ENCODE peak calls at places on chromosome 1, in ten cellular contexts. One of them, this sample, is unnamed.

GRCh38 chr1:182786223-182787001 is 3.2 kb upstream of the NPL start:
- DNase-seq in body of pancreas: peak; percentile 62
- DNase-seq in A549: peak; percentile 78
- DNase-seq in lower leg skin: no peak
- DNase-seq in heart left ventricle: peak; percentile 72
- DNase-seq in tibial nerve: no peak
- DNase-seq in breast epithelium: no peak
- DNase-seq in K562: peak; percentile 72
- DNase-seq in esophagus muscularis mucosa: no peak
- DNase-seq in transverse colon: peak; percentile 66
- DNase-seq in this sample: peak; percentile 23

GRCh38 chr1:204455063-204455830 is 39.4 kb downstream of the PIK3C2B start:
- DNase-seq in body of pancreas: no peak
- DNase-seq in A549: no peak
- DNase-seq in lower leg skin: no peak
- DNase-seq in heart left ventricle: no peak
- DNase-seq in tibial nerve: no peak
- DNase-seq in breast epithelium: no peak
- DNase-seq in K562: no peak
- DNase-seq in esophagus muscularis mucosa: no peak
- DNase-seq in transverse colon: no peak
- DNase-seq in this sample: no peak

GRCh38 chr1:55212349-55213028 is 2.7 kb downstream of the USP24 start:
- DNase-seq in body of pancreas: no peak
- DNase-seq in A549: no peak
- DNase-seq in lower leg skin: no peak
- DNase-seq in heart left ventricle: no peak
- DNase-seq in tibial nerve: no peak
- DNase-seq in breast epithelium: no peak
- DNase-seq in K562: no peak
- DNase-seq in esophagus muscularis mucosa: no peak
- DNase-seq in transverse colon: no peak
- DNase-seq in this sample: no peak

GRCh38 chr1:73639494-73639893 is 558.5 kb downstream of the LRRIQ3 start:
- DNase-seq in body of pancreas: no peak
- DNase-seq in A549: no peak
- DNase-seq in lower leg skin: no peak
- DNase-seq in heart left ventricle: no peak
- DNase-seq in tibial nerve: no peak
- DNase-seq in breast epithelium: no peak
- DNase-seq in K562: no peak
- DNase-seq in esophagus muscularis mucosa: no peak
- DNase-seq in transverse colon: no peak
- DNase-seq in this sample: no peak

GRCh38 chr1:39047374-39048229 is 21.5 kb downstream of the NDUFS5 start:
- DNase-seq in body of pancreas: peak; percentile 19
- DNase-seq in A549: peak; percentile 53
- DNase-seq in lower leg skin: peak; percentile 42
- DNase-seq in heart left ventricle: no peak
- DNase-seq in tibial nerve: peak; percentile 41
- DNase-seq in breast epithelium: no peak
- DNase-seq in K562: peak; percentile 63
- DNase-seq in esophagus muscularis mucosa: peak; percentile 92
- DNase-seq in transverse colon: no peak
- DNase-seq in this sample: no peak

GRCh38 chr1:107220036-107220435 is 79.2 kb downstream of the NTNG1 start:
- DNase-seq in body of pancreas: no peak
- DNase-seq in A549: no peak
- DNase-seq in lower leg skin: no peak
- DNase-seq in heart left ventricle: no peak
- DNase-seq in tibial nerve: no peak
- DNase-seq in breast epithelium: no peak
- DNase-seq in K562: no peak
- DNase-seq in esophagus muscularis mucosa: no peak
- DNase-seq in transverse colon: no peak
- DNase-seq in this sample: no peak

GRCh38 chr1:115654663-115655306 is 13.0 kb downstream of the VANGL1 start:
- DNase-seq in body of pancreas: peak; percentile 44
- DNase-seq in A549: no peak
- DNase-seq in lower leg skin: no peak
- DNase-seq in heart left ventricle: no peak
- DNase-seq in tibial nerve: no peak
- DNase-seq in breast epithelium: no peak
- DNase-seq in K562: no peak
- DNase-seq in esophagus muscularis mucosa: no peak
- DNase-seq in transverse colon: no peak
- DNase-seq in this sample: no peak

GRCh38 chr1:157715736-157716135 is 15.2 kb upstream of the FCRL3 start:
- DNase-seq in body of pancreas: no peak
- DNase-seq in A549: no peak
- DNase-seq in lower leg skin: no peak
- DNase-seq in heart left ventricle: no peak
- DNase-seq in tibial nerve: no peak
- DNase-seq in breast epithelium: no peak
- DNase-seq in K562: no peak
- DNase-seq in esophagus muscularis mucosa: no peak
- DNase-seq in transverse colon: no peak
- DNase-seq in this sample: no peak

GRCh38 chr1:244862699-244863490 is 1.4 kb downstream of the HNRNPU start:
- DNase-seq in body of pancreas: peak; percentile 97
- DNase-seq in A549: peak; percentile 96
- DNase-seq in lower leg skin: peak; percentile 96
- DNase-seq in heart left ventricle: peak; percentile 99
- DNase-seq in tibial nerve: peak; percentile 97
- DNase-seq in breast epithelium: peak; percentile 98
- DNase-seq in K562: peak; percentile 89
- DNase-seq in esophagus muscularis mucosa: peak; percentile 100
- DNase-seq in transverse colon: peak; percentile 98
- DNase-seq in this sample: peak; percentile 99
- TF ChIP-seq POLR2A in body of pancreas: peak; percentile 89
- TF ChIP-seq POLR2A in A549: no peak
- TF ChIP-seq POLR2A in lower leg skin: no peak
- TF ChIP-seq POLR2A in heart left ventricle: peak; percentile 36
- TF ChIP-seq POLR2A in tibial nerve: peak; percentile 82
- TF ChIP-seq POLR2A in breast epithelium: no peak
- TF ChIP-seq POLR2A in K562: peak; percentile 50
- TF ChIP-seq POLR2A in esophagus muscularis mucosa: peak; percentile 48
- TF ChIP-seq POLR2A in transverse colon: peak; percentile 78
- TF ChIP-seq POLR2A in this sample: peak; percentile 64

DNA sequence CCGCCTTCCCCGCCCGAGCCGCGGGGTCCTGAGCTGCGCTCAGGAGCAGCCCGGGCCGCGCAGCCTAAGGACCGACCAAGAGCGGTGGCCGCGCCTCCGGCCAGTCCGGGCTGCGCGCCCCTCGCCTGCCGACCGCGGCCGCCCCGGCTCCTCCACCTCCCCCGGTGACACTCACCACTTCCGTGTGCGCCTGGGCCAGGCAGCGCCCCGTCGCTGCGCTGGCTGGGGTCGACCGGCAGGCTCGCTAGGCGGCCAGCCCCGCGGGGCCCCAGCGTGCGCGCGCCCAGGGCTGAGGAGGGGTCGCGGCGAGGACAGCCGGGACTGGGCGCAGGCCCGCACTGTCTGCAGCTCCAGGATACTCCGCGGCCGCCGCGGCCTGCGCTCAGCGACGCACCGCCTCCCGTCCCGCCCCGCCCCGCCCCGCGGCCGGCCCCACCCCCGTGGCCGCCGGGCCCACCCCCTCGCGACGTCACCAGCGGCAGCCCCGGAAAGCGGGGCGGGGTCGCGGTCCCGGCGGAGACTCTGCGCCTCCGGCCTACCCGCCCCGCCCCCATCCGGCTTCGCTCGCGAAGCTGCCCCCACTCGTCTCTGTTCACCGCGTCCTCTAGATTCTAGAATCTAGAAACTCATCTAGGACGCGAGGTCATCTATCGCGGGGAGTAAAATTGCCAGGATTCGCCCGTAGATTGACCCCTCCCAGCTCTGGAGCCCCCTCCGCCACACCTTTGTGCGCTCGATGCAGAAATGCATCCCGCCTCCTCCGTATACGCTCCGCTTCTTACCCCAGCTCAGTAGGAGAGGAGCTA is at the start of gene JAK1:
- DNase-seq in body of pancreas: peak; percentile 88
- DNase-seq in A549: peak; percentile 71
- DNase-seq in lower leg skin: peak; percentile 63
- DNase-seq in heart left ventricle: peak; percentile 96
- DNase-seq in tibial nerve: peak; percentile 73
- DNase-seq in breast epithelium: peak; percentile 81
- DNase-seq in K562: peak; percentile 99
- DNase-seq in esophagus muscularis mucosa: no peak
- DNase-seq in transverse colon: peak; percentile 91
- DNase-seq in this sample: peak; percentile 95
- TF ChIP-seq POLR2A in body of pancreas: peak; percentile 66
- TF ChIP-seq POLR2A in A549: peak; percentile 81
- TF ChIP-seq POLR2A in lower leg skin: no peak
- TF ChIP-seq POLR2A in heart left ventricle: peak; percentile 97
- TF ChIP-seq POLR2A in tibial nerve: peak; percentile 90
- TF ChIP-seq POLR2A in breast epithelium: no peak
- TF ChIP-seq POLR2A in K562: peak; percentile 42
- TF ChIP-seq POLR2A in esophagus muscularis mucosa: no peak
- TF ChIP-seq POLR2A in transverse colon: peak; percentile 5
- TF ChIP-seq POLR2A in this sample: peak; percentile 72

GRCh38 chr1:100298512-100298911 is 32.5 kb downstream of the RTCA start:
- DNase-seq in body of pancreas: no peak
- DNase-seq in A549: no peak
- DNase-seq in lower leg skin: no peak
- DNase-seq in heart left ventricle: no peak
- DNase-seq in tibial nerve: no peak
- DNase-seq in breast epithelium: no peak
- DNase-seq in K562: no peak
- DNase-seq in esophagus muscularis mucosa: no peak
- DNase-seq in transverse colon: no peak
- DNase-seq in this sample: no peak

GRCh38 chr1:100287162-100287561 is 21.1 kb downstream of the RTCA start:
- DNase-seq in body of pancreas: no peak
- DNase-seq in A549: no peak
- DNase-seq in lower leg skin: no peak
- DNase-seq in heart left ventricle: no peak
- DNase-seq in tibial nerve: no peak
- DNase-seq in breast epithelium: no peak
- DNase-seq in K562: no peak
- DNase-seq in esophagus muscularis mucosa: no peak
- DNase-seq in transverse colon: no peak
- DNase-seq in this sample: no peak

GRCh38 chr1:100296140-100296539 is 30.1 kb downstream of the RTCA start:
- DNase-seq in body of pancreas: no peak
- DNase-seq in A549: no peak
- DNase-seq in lower leg skin: no peak
- DNase-seq in heart left ventricle: no peak
- DNase-seq in tibial nerve: no peak
- DNase-seq in breast epithelium: no peak
- DNase-seq in K562: no peak
- DNase-seq in esophagus muscularis mucosa: no peak
- DNase-seq in transverse colon: no peak
- DNase-seq in this sample: no peak

GRCh38 chr1:100290291-100290690 is 24.3 kb downstream of the RTCA start:
- DNase-seq in body of pancreas: no peak
- DNase-seq in A549: no peak
- DNase-seq in lower leg skin: no peak
- DNase-seq in heart left ventricle: no peak
- DNase-seq in tibial nerve: no peak
- DNase-seq in breast epithelium: no peak
- DNase-seq in K562: no peak
- DNase-seq in esophagus muscularis mucosa: no peak
- DNase-seq in transverse colon: no peak
- DNase-seq in this sample: no peak

DNA sequence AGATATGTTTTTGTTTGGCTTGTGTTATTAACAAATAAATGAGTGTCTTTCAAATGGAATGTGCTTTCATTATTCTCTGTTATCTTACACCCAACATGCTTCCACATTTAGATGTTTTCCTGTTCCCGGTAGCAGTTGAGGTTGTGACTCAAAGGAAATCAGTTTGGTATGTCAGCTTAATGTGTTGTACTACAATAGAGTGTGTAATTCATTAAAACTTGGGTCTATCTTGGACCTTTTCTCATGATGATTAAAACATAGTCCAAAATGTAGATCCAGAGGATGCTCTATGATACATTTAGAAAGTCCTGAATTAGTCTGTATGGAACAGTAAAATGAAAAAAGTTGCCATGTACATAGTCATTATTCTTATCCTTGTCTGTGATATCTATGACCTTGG is 26.7 kb downstream of the RTCA start:
- DNase-seq in body of pancreas: no peak
- DNase-seq in A549: no peak
- DNase-seq in lower leg skin: no peak
- DNase-seq in heart left ventricle: no peak
- DNase-seq in tibial nerve: no peak
- DNase-seq in breast epithelium: no peak
- DNase-seq in K562: no peak
- DNase-seq in esophagus muscularis mucosa: no peak
- DNase-seq in transverse colon: no peak
- DNase-seq in this sample: no peak
- TF ChIP-seq POLR2A in body of pancreas: no peak
- TF ChIP-seq POLR2A in A549: no peak
- TF ChIP-seq POLR2A in lower leg skin: no peak
- TF ChIP-seq POLR2A in heart left ventricle: no peak
- TF ChIP-seq POLR2A in tibial nerve: no peak
- TF ChIP-seq POLR2A in breast epithelium: no peak
- TF ChIP-seq POLR2A in K562: no peak
- TF ChIP-seq POLR2A in esophagus muscularis mucosa: no peak
- TF ChIP-seq POLR2A in transverse colon: no peak
- TF ChIP-seq POLR2A in this sample: no peak

GRCh38 chr1:174021611-174022079 is 512 bp downstream of the RC3H1 start:
- DNase-seq in body of pancreas: peak; percentile 55
- DNase-seq in A549: peak; percentile 59
- DNase-seq in lower leg skin: no peak
- DNase-seq in heart left ventricle: peak; percentile 77
- DNase-seq in tibial nerve: peak; percentile 9
- DNase-seq in breast epithelium: peak; percentile 54
- DNase-seq in K562: peak; percentile 56
- DNase-seq in esophagus muscularis mucosa: no peak
- DNase-seq in transverse colon: peak; percentile 53
- DNase-seq in this sample: peak; percentile 72

GRCh38 chr1:174022976-174023277 is 770 bp upstream of the RC3H1 start:
- DNase-seq in body of pancreas: no peak
- DNase-seq in A549: no peak
- DNase-seq in lower leg skin: no peak
- DNase-seq in heart left ventricle: no peak
- DNase-seq in tibial nerve: no peak
- DNase-seq in breast epithelium: no peak
- DNase-seq in K562: no peak
- DNase-seq in esophagus muscularis mucosa: no peak
- DNase-seq in transverse colon: no peak
- DNase-seq in this sample: no peak

GRCh38 chr1:174023438-174023837 is 1.3 kb upstream of the RC3H1 start:
- DNase-seq in body of pancreas: peak; percentile 46
- DNase-seq in A549: peak; percentile 81
- DNase-seq in lower leg skin: peak; percentile 63
- DNase-seq in heart left ventricle: no peak
- DNase-seq in tibial nerve: no peak
- DNase-seq in breast epithelium: no peak
- DNase-seq in K562: no peak
- DNase-seq in esophagus muscularis mucosa: no peak
- DNase-seq in transverse colon: peak; percentile 73
- DNase-seq in this sample: peak; percentile 73

GRCh38 chr1:174018565-174018964 is 3.6 kb downstream of the RC3H1 start:
- DNase-seq in body of pancreas: no peak
- DNase-seq in A549: no peak
- DNase-seq in lower leg skin: no peak
- DNase-seq in heart left ventricle: no peak
- DNase-seq in tibial nerve: no peak
- DNase-seq in breast epithelium: no peak
- DNase-seq in K562: no peak
- DNase-seq in esophagus muscularis mucosa: no peak
- DNase-seq in transverse colon: no peak
- DNase-seq in this sample: no peak

GRCh38 chr1:174022080-174022975 is at the start of gene RC3H1:
- DNase-seq in body of pancreas: peak; percentile 89
- DNase-seq in A549: peak; percentile 87
- DNase-seq in lower leg skin: peak; percentile 88
- DNase-seq in heart left ventricle: peak; percentile 97
- DNase-seq in tibial nerve: peak; percentile 79
- DNase-seq in breast epithelium: peak; percentile 95
- DNase-seq in K562: peak; percentile 96
- DNase-seq in esophagus muscularis mucosa: peak; percentile 96
- DNase-seq in transverse colon: peak; percentile 95
- DNase-seq in this sample: peak; percentile 95
- TF ChIP-seq POLR2A in body of pancreas: peak; percentile 98
- TF ChIP-seq POLR2A in A549: peak; percentile 88
- TF ChIP-seq POLR2A in lower leg skin: no peak
- TF ChIP-seq POLR2A in heart left ventricle: peak; percentile 99
- TF ChIP-seq POLR2A in tibial nerve: peak; percentile 98
- TF ChIP-seq POLR2A in breast epithelium: peak; percentile 89
- TF ChIP-seq POLR2A in K562: peak; percentile 98
- TF ChIP-seq POLR2A in esophagus muscularis mucosa: peak; percentile 52
- TF ChIP-seq POLR2A in transverse colon: peak; percentile 98
- TF ChIP-seq POLR2A in this sample: peak; percentile 83